ENCODE peak calls at places on chromosomes 3 and 15, in four cellular contexts. Y is glutamatergic neuron, K is activated T-helper 1 cell treated with Interleukin-2 at 50 U/mL for 16 hours, V is esophagus muscularis mucosa. U is an unnamed sample.

GRCh38 chr15:87744815-87745214 is 511.7 kb downstream of the NTRK3 start:
- DNase-seq in Y (no peak), V (no peak), K (no peak), U (no peak)

GRCh38 chr15:51163843-51164242 is 69.1 kb upstream of the TNFAIP8L3 start:
- DNase-seq in Y (no peak), V (no peak), K (no peak), U (no peak)

GRCh38 chr15:59933607-59934006 is 70.5 kb upstream of the FOXB1 start:
- DNase-seq in V (no peak), K (no peak), Y (no peak), U (no peak)

GRCh38 chr15:101391981-101392566 is 97.0 kb upstream of the SNRPA1 start:
- DNase-seq in K (no peak), Y (no peak), V (no peak), U (no peak)

GRCh38 chr3:99269606-99270355 is 368.3 kb upstream of the DCBLD2 start:
- DNase-seq in Y (no peak), K (no peak), V (peak), U (no peak)

GRCh38 chr3:97901327-97902295 is 70.6 kb downstream of the RIOX2 start:
- DNase-seq in K (no peak), V (no peak), Y (no peak), U (no peak)

GRCh38 chr3:184186184-184186901 is at the start of gene ABCF3:
- DNase-seq in Y (no peak), V (no peak), K (no peak), U (no peak)

GRCh38 chr3:119662604-119663377 is 2.4 kb upstream of the POPDC2 start:
- DNase-seq in Y (no peak), K (no peak), V (no peak), U (no peak)

GRCh38 chr15:38842991-38843610 is 278.5 kb upstream of the RASGRP1 start:
- DNase-seq in V (no peak), K (no peak), Y (no peak), U (no peak)

GRCh38 chr15:33545866-33546265 is 235.1 kb downstream of the RYR3 start:
- DNase-seq in K (no peak), Y (no peak), V (no peak), U (no peak)

GRCh38 chr3:148455098-148455497 is 242.6 kb upstream of the AGTR1 start:
- DNase-seq in K (no peak), V (no peak), Y (no peak), U (no peak)

GRCh38 chr3:67605377-67605776 is 49.0 kb downstream of the SUCLG2 start:
- DNase-seq in Y (no peak), V (peak), K (no peak), U (no peak)

GRCh38 chr15:45181491-45182285 is 6.1 kb downstream of the SHF start:
- DNase-seq in K (no peak), Y (peak), V (no peak), U (no peak)

GRCh38 chr3:49403891-49404290 is 7.9 kb downstream of the RHOA start:
- DNase-seq in V (no peak), K (no peak), Y (no peak), U (no peak)

GRCh38 chr15:66401130-66402021 is 14.7 kb downstream of the MAP2K1 start:
- DNase-seq in K (no peak), V (no peak), Y (no peak), U (no peak)

GRCh38 chr3:99780749-99781148 is 36.9 kb upstream of the CMSS1 start:
- DNase-seq in V (no peak), K (no peak), Y (no peak), U (no peak)

GRCh38 chr15:23002920-23003319 is 22.8 kb upstream of the CYFIP1 start:
- DNase-seq in Y (no peak), V (no peak), K (no peak), U (no peak)

GRCh38 chr15:62173215-62173614 is 8.1 kb upstream of the C2CD4B start:
- DNase-seq in Y (no peak), V (no peak), K (no peak), U (no peak)

GRCh38 chr15:53197426-53197839 is 407.3 kb upstream of the ONECUT1 start:
- DNase-seq in V (no peak), Y (peak), K (no peak), U (peak)

GRCh38 chr15:94723801-94724200 is 492.4 kb downstream of the MCTP2 start:
- DNase-seq in K (no peak), Y (no peak), V (no peak), U (no peak)

GRCh38 chr15:91776104-91776503 is 77.4 kb upstream of the SLCO3A1 start:
- DNase-seq in K (no peak), Y (no peak), V (no peak), U (no peak)

GRCh38 chr3:173078525-173078924 is 62.5 kb downstream of the SPATA16 start:
- DNase-seq in K (no peak), Y (no peak), V (no peak), U (no peak)

GRCh38 chr3:47813551-47814177 is 10.7 kb downstream of the DHX30 start:
- DNase-seq in Y (no peak), V (no peak), K (no peak), U (no peak)

GRCh38 chr3:195878424-195879274 is 29.7 kb downstream of the TNK2 start:
- DNase-seq in K (no peak), V (no peak), Y (no peak), U (no peak)

GRCh38 chr3:183427206-183428139 is 946 bp downstream of the MCF2L2 start:
- DNase-seq in V (no peak), Y (peak), K (no peak), U (no peak)

GRCh38 chr3:70889162-70890045 is 577.0 kb upstream of the MDFIC2 start:
- DNase-seq in V (no peak), K (no peak), Y (no peak), U (no peak)

GRCh38 chr15:69662668-69663000 is 210.0 kb downstream of the RPLP1 start:
- DNase-seq in Y (no peak), K (no peak), V (no peak), U (no peak)

GRCh38 chr15:51121118-51121517 is 26.4 kb upstream of the TNFAIP8L3 start:
- DNase-seq in V (no peak), Y (no peak), K (no peak), U (no peak)

GRCh38 chr3:69058180-69058946 is 6.2 kb upstream of the TMF1 start:
- DNase-seq in V (no peak), Y (no peak), K (no peak), U (no peak)

GRCh38 chr3:119690043-119690656 is 12.7 kb upstream of the CFAP91 start:
- DNase-seq in V (no peak), K (no peak), Y (no peak), U (no peak)

U was measured in neural crest cell.